ENCODE peak calls at places on chromosomes 6 and 20, in ten cellular contexts. O, C, X, L, P, R, Y, A, I and E are unnamed samples.
A peak's percentile ranks its signal among the peaks of the same experiment; 100 is the strongest.

GRCh38 chr20:58709013-58709702 is 16.6 kb downstream of the NPEPL1 start:
- DNase-seq in Y (no peak), X (no peak), A (no peak), O (no peak), I (no peak), L (no peak), C (no peak), R (peak; percentile 15), P (no peak), E (no peak)

GRCh38 chr6:158020272-158020711 is 38.6 kb downstream of the SYNJ2 start:
- DNase-seq in O (no peak), A (no peak), Y (no peak), C (no peak), P (no peak), I (no peak), L (no peak), R (peak; percentile 21), X (peak; percentile 11), E (no peak)

GRCh38 chr6:106380407-106380806 is 19.9 kb downstream of the CRYBG1 start:
- DNase-seq in L (no peak), Y (no peak), O (no peak), R (no peak), C (no peak), A (no peak), X (no peak), P (no peak), I (no peak), E (no peak)

GRCh38 chr6:158568549-158568948 is 8.7 kb downstream of the TMEM181 start:
- DNase-seq in A (no peak), L (no peak), Y (no peak), O (no peak), I (no peak), P (no peak), R (no peak), X (no peak), C (no peak), E (no peak)

GRCh38 chr6:169536446-169537170 is 165.2 kb downstream of the WDR27 start:
- DNase-seq in C (peak; percentile 58), Y (peak; percentile 90), O (no peak), X (no peak), R (no peak), A (peak; percentile 88), L (no peak), P (no peak), I (no peak), E (peak; percentile 89)

GRCh38 chr6:137866200-137866913 is 702 bp upstream of the TNFAIP3 start:
- DNase-seq in C (no peak), X (peak; percentile 52), O (peak; percentile 68), Y (no peak), I (no peak), L (no peak), P (no peak), R (peak; percentile 69), A (no peak), E (no peak)

GRCh38 chr20:57847104-57847503 is 137.3 kb upstream of the PMEPA1 start:
- DNase-seq in A (no peak), L (no peak), O (no peak), I (no peak), R (no peak), X (no peak), P (no peak), C (no peak), Y (no peak), E (no peak)

GRCh38 chr20:36629719-36630340 is 16.2 kb downstream of the SLA2 start:
- DNase-seq in X (no peak), R (no peak), C (peak; percentile 23), Y (no peak), L (no peak), I (peak; percentile 56), A (no peak), O (no peak), P (peak; percentile 32), E (peak; percentile 52)

GRCh38 chr20:1206749-1207148 is 3.5 kb downstream of the C20orf202 start:
- DNase-seq in L (no peak), C (no peak), A (no peak), X (no peak), Y (no peak), O (no peak), P (no peak), R (no peak), I (no peak), E (no peak)

GRCh38 chr6:136338486-136338885 is 48.8 kb upstream of the BCLAF1 start:
- DNase-seq in P (no peak), R (no peak), O (no peak), I (no peak), Y (no peak), C (no peak), L (no peak), X (no peak), A (no peak), E (no peak)

GRCh38 chr6:135221505-135221904 is 40.4 kb downstream of the MYB start:
- DNase-seq in A (no peak), Y (no peak), I (no peak), O (no peak), X (no peak), C (no peak), R (no peak), P (no peak), L (no peak), E (no peak)

GRCh38 chr6:128204621-128205020 is 303.8 kb upstream of the THEMIS start:
- DNase-seq in C (peak; percentile 33), L (no peak), X (no peak), R (no peak), P (no peak), A (peak; percentile 7), I (no peak), Y (peak; percentile 59), O (no peak), E (peak; percentile 43)

GRCh38 chr6:41914343-41914742 is 6.6 kb downstream of the MED20 start:
- DNase-seq in P (no peak), R (no peak), L (no peak), A (no peak), Y (no peak), C (no peak), X (no peak), O (no peak), I (no peak), E (no peak)

GRCh38 chr6:27078734-27079357 is 168.7 kb upstream of the PRSS16 start:
- DNase-seq in C (peak; percentile 81), L (peak; percentile 25), A (peak; percentile 67), O (no peak), P (peak; percentile 67), Y (peak; percentile 26), R (no peak), I (peak; percentile 74), X (no peak), E (peak; percentile 85)

GRCh38 chr6:129491436-129491835 is 218.5 kb downstream of the ARHGAP18 start:
- DNase-seq in R (no peak), P (no peak), O (no peak), I (no peak), L (no peak), X (no peak), A (no peak), C (no peak), Y (peak; percentile 71), E (peak; percentile 66)

GRCh38 chr6:109079981-109080380 is 14.7 kb downstream of the SESN1 start:
- DNase-seq in R (no peak), X (peak; percentile 69), P (no peak), L (peak; percentile 81), A (peak; percentile 22), I (no peak), Y (no peak), O (peak; percentile 81), C (no peak), E (peak; percentile 27)

GRCh38 chr20:51206032-51206662 is 183.2 kb upstream of the KCNG1 start:
- DNase-seq in C (no peak), I (peak; percentile 22), A (no peak), L (no peak), P (no peak), Y (no peak), O (no peak), X (no peak), R (no peak), E (no peak)

GRCh38 chr6:106702451-106703110 is 73.2 kb downstream of the QRSL1 start:
- DNase-seq in I (peak; percentile 89), X (no peak), C (no peak), P (peak; percentile 28), A (no peak), Y (no peak), L (no peak), R (peak; percentile 64), O (no peak), E (no peak)

GRCh38 chr6:33880746-33881145 is 76.9 kb upstream of the MLN start:
- DNase-seq in C (no peak), P (peak; percentile 62), X (no peak), I (no peak), Y (no peak), A (no peak), L (no peak), O (no peak), R (no peak), E (no peak)

GRCh38 chr6:87654117-87654516 is 47.9 kb downstream of the AKIRIN2 start:
- DNase-seq in O (no peak), C (no peak), Y (no peak), A (no peak), X (no peak), R (no peak), L (no peak), I (no peak), P (no peak), E (no peak)
- H3K4me3 ChIP-seq in O (no peak overlapping the region), C (no peak overlapping the region), Y (no peak overlapping the region), A (no peak overlapping the region), X (no peak overlapping the region), R (no peak overlapping the region), L (no peak overlapping the region), I (no peak overlapping the region), P (no peak overlapping the region), E (no peak overlapping the region)

GRCh38 chr20:59751075-59751711 is 146.9 kb downstream of the PHACTR3 start:
- DNase-seq in C (peak; percentile 62), P (peak; percentile 73), Y (no peak), R (peak; percentile 88), I (peak; percentile 86), O (peak; percentile 22), X (peak; percentile 60), L (peak; percentile 63), A (peak; percentile 5), E (peak; percentile 33)
- TF ChIP-seq CTCF in C (peak; percentile 70), P (peak; percentile 65), Y (peak; percentile 33), R (peak; percentile 60), I (peak; percentile 92), O (peak; percentile 23), X (peak; percentile 59), L (peak; percentile 87), A (peak; percentile 52), E (peak; percentile 50)

GRCh38 chr6:166006593-166007301 is 160.9 kb downstream of the TBXT start:
- DNase-seq in P (no peak), L (no peak), X (no peak), O (no peak), C (peak; percentile 85), Y (peak; percentile 87), I (no peak), R (no peak), A (peak; percentile 80), E (peak; percentile 79)
- H3K4me3 ChIP-seq in P (no peak overlapping the region), L (peak overlapping the region; percentile 39), X (peak overlapping the region; percentile 44), O (peak overlapping the region; percentile 40), C (peak overlapping the region; percentile 29), Y (peak overlapping the region; percentile 59), I (no peak overlapping the region), R (no peak overlapping the region), A (peak overlapping the region; percentile 23), E (peak overlapping the region; percentile 47)

DNA sequence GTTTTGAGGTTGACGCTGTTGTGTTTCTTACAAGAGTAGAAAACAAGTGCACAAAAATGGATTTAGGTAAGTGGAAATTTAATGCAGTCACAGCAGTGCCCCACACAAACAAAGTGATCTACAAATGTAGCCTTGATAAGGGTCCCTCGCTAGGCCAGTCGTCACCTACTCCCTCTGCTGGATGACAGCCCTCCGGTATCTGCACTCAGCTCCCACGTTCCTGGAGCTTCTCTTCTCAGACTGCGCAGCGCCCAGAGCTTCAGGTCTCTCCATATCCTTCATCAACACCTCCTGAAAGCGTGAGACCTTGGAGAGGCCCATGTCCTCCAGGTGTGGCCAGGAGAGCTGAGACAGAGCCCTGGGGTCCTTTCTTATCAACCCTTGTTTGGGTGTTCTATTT is 58.3 kb upstream of the MAP3K4 start:
- DNase-seq in P (no peak), C (no peak), R (no peak), Y (no peak), X (no peak), I (no peak), A (no peak), O (no peak), L (no peak), E (no peak)
- TF ChIP-seq CTCF in P (no peak), C (peak; percentile 11), R (no peak), Y (no peak), X (no peak), I (no peak), A (no peak), O (no peak), L (peak; percentile 41), E (peak; percentile 12)